ENCODE peak calls at places on chromosomes 11 and 22, in eight cellular contexts. U is Jurkat, Clone E6-1; E is activated CD4-positive, alpha-beta T cell treated with anti-CD3 and anti-CD28 coated beads, Interleukin-2, amount 50 U/mL, for 24 hours; D is stomach; A is amniotic epithelial cell; P is activated T-cell treated with anti-CD3 and anti-CD28 coated beads for 1 hour; Z is SK-MEL-5; I is fibroblast of the conjunctiva. C is an unnamed sample.

GRCh38 chr11:62694455-62695167 is 5.3 kb upstream of the LRRN4CL start:
- DNase-seq in Z (peak), I (peak), D (peak), U (peak), P (peak), A (peak), E (peak), C (peak)

GRCh38 chr11:8839306-8839956 is 71.6 kb upstream of the AKIP1 start:
- DNase-seq in Z (no peak), A (peak), I (no peak), D (no peak), P (no peak), E (no peak), U (no peak), C (no peak)

GRCh38 chr22:49971232-49972162 is 10.9 kb downstream of the PIM3 start:
- DNase-seq in D (peak), P (no peak), A (peak), I (peak), E (no peak), U (no peak), Z (peak), C (peak)

GRCh38 chr11:120306519-120307242 is 18.4 kb upstream of the TLCD5 start:
- DNase-seq in E (no peak), I (peak), D (peak), P (no peak), U (no peak), A (peak), Z (peak), C (no peak)

GRCh38 chr22:34067031-34067430 is 146.8 kb upstream of the LARGE1 start:
- DNase-seq in I (no peak), D (peak), Z (no peak), P (no peak), E (no peak), A (no peak), U (no peak), C (no peak)

GRCh38 chr11:123431619-123432018 is 1.6 kb downstream of the GRAMD1B start:
- DNase-seq in P (no peak), U (no peak), D (no peak), E (no peak), A (no peak), Z (no peak), I (no peak), C (no peak)

GRCh38 chr22:21624120-21624879 is 5.5 kb downstream of the YDJC start:
- DNase-seq in E (no peak), Z (peak), D (no peak), P (peak), I (no peak), A (no peak), U (no peak), C (peak)

GRCh38 chr11:69572233-69572860 is 68.6 kb upstream of the CCND1 start:
- DNase-seq in I (no peak), E (no peak), Z (no peak), U (no peak), P (no peak), D (no peak), A (no peak), C (no peak)

GRCh38 chr22:30823015-30823370 is 128.3 kb downstream of the OSBP2 start:
- DNase-seq in Z (peak), D (no peak), E (no peak), I (no peak), U (no peak), A (no peak), P (no peak), C (peak)

GRCh38 chr22:32444068-32444467 is 20.2 kb downstream of the BPIFC start:
- DNase-seq in E (no peak), D (no peak), A (no peak), P (no peak), I (no peak), Z (peak), U (peak), C (peak)

GRCh38 chr11:65422104-65422632 is 430 bp upstream of the NEAT1 start:
- DNase-seq in A (peak), U (peak), E (peak), Z (peak), I (peak), P (peak), D (peak), C (peak)

GRCh38 chr11:61969391-61969758 is 1.9 kb upstream of the FTH1 start:
- DNase-seq in E (no peak), D (no peak), I (no peak), U (no peak), Z (no peak), P (no peak), A (no peak), C (peak)

GRCh38 chr22:49582171-49582570 is 245.5 kb downstream of the BRD1 start:
- DNase-seq in Z (peak), A (no peak), D (no peak), E (no peak), I (no peak), U (no peak), P (no peak), C (peak)

GRCh38 chr22:40331706-40332105 is 14.6 kb upstream of the ADSL start:
- DNase-seq in I (no peak), Z (no peak), E (no peak), D (no peak), U (no peak), P (no peak), A (no peak), C (peak)

GRCh38 chr22:23834830-23835772 is 3.7 kb downstream of the DERL3 start:
- DNase-seq in A (no peak), U (no peak), Z (no peak), P (no peak), D (peak), I (no peak), E (no peak), C (no peak)

GRCh38 chr22:37169412-37169811 is 18.6 kb downstream of the C1QTNF6 start:
- DNase-seq in D (no peak), E (no peak), I (no peak), Z (no peak), A (no peak), U (no peak), P (no peak), C (no peak)

GRCh38 chr22:39185601-39186012 is 33.1 kb upstream of the CBX7 start:
- DNase-seq in Z (peak), P (no peak), I (no peak), A (no peak), D (no peak), U (no peak), E (no peak), C (peak)

GRCh38 chr11:119728226-119728626 is 774 bp downstream of the NECTIN1 start:
- DNase-seq in D (no peak), U (no peak), E (no peak), P (no peak), A (no peak), I (no peak), Z (no peak), C (peak)

GRCh38 chr11:67395555-67396257 is 3.9 kb downstream of the RAD9A start:
- DNase-seq in E (no peak), D (no peak), A (no peak), U (no peak), Z (no peak), I (no peak), P (no peak), C (no peak)

GRCh38 chr11:83044958-83045712 is 26.6 kb downstream of the RAB30 start:
- DNase-seq in D (no peak), A (peak), I (no peak), Z (peak), U (no peak), E (no peak), P (no peak), C (no peak)

GRCh38 chr11:85407648-85408047 is 219.5 kb downstream of the DLG2 start:
- DNase-seq in D (no peak), Z (no peak), E (no peak), A (no peak), U (no peak), P (no peak), I (no peak), C (peak)

GRCh38 chr11:117973446-117973922 is 12.7 kb upstream of the IL10RA start:
- DNase-seq in D (no peak), A (no peak), Z (no peak), P (no peak), E (no peak), U (no peak), I (no peak), C (no peak)

GRCh38 chr11:126318642-126319373 is 14.9 kb downstream of the DCPS start:
- DNase-seq in E (no peak), P (no peak), D (no peak), A (peak), Z (no peak), U (peak), I (peak), C (no peak)

GRCh38 chr11:94708642-94709041 is 59.5 kb upstream of the AMOTL1 start:
- DNase-seq in Z (no peak), U (no peak), A (no peak), P (no peak), I (no peak), E (no peak), D (no peak), C (no peak)

GRCh38 chr11:66967670-66968425 is 7.3 kb upstream of the C11orf86 start:
- DNase-seq in U (no peak), P (no peak), I (peak), E (no peak), Z (no peak), A (peak), D (no peak), C (no peak)

GRCh38 chr22:28985581-28986290 is 75.9 kb downstream of the C22orf31 start:
- DNase-seq in E (no peak), D (no peak), P (no peak), U (no peak), I (no peak), Z (no peak), A (no peak), C (no peak)

GRCh38 chr22:35606916-35607315 is 10.2 kb downstream of the MB start:
- DNase-seq in Z (no peak), D (no peak), I (no peak), E (no peak), P (no peak), A (no peak), U (no peak), C (no peak)

GRCh38 chr11:44785856-44786606 is 59.3 kb downstream of the TSPAN18 start:
- DNase-seq in D (no peak), E (no peak), A (no peak), U (no peak), Z (peak), P (no peak), I (no peak), C (no peak)

GRCh38 chr22:31243339-31244043 is 31.4 kb downstream of the LIMK2 start:
- DNase-seq in E (no peak), I (no peak), Z (no peak), D (no peak), U (no peak), P (no peak), A (peak), C (peak)